ENCODE peak calls at places on chromosome 12, in five cellular contexts. K is OCI-LY7, F is GM23338, T is hepatocyte, Z is SK-N-SH. I is an unnamed sample.

GRCh38 chr12:102730996-102731395 is 186.0 kb downstream of the PAH start:
- DNase-seq in K (no peak), F (peak; percentile 11), T (no peak), Z (no peak), I (no peak)

GRCh38 chr12:124938606-124939427 is 24.4 kb upstream of the UBC start:
- DNase-seq in Z (peak; percentile 61), K (peak; percentile 88), T (peak; percentile 91), F (peak; percentile 75), I (peak; percentile 97)

GRCh38 chr12:52234226-52234810 is 1.3 kb downstream of the KRT7 start:
- DNase-seq in Z (no peak), T (no peak), F (peak; percentile 13), K (no peak), I (no peak)

GRCh38 chr12:2858944-2859352 is 2.1 kb upstream of the TEX52 start:
- DNase-seq in T (no peak), F (no peak), Z (no peak), K (no peak), I (no peak)

GRCh38 chr12:47715393-47715876 is 9.6 kb upstream of the RPAP3 start:
- DNase-seq in F (peak; percentile 94), K (peak; percentile 91), T (peak; percentile 88), Z (peak; percentile 63), I (peak; percentile 88)

GRCh38 chr12:11849752-11850504 is 200.5 kb downstream of the ETV6 start:
- DNase-seq in F (no peak), K (no peak), T (no peak), Z (no peak), I (no peak)

GRCh38 chr12:98185606-98186005 is 329.8 kb upstream of the TMPO start:
- DNase-seq in Z (no peak), K (no peak), T (no peak), F (no peak), I (no peak)

GRCh38 chr12:115261249-115261648 is 577.3 kb upstream of the TBX3 start:
- DNase-seq in F (no peak), Z (no peak), K (no peak), T (no peak), I (peak; percentile 16)

GRCh38 chr12:68803948-68804653 is 3.9 kb upstream of the MDM2 start:
- DNase-seq in K (no peak), T (no peak), F (peak; percentile 27), Z (no peak), I (no peak)

GRCh38 chr12:102427542-102427923 is 52.8 kb downstream of the IGF1 start:
- DNase-seq in Z (no peak), T (no peak), K (no peak), F (no peak), I (peak; percentile 29)

GRCh38 chr12:30877110-30877875 is 49.3 kb upstream of the TSPAN11 start:
- DNase-seq in T (no peak), K (no peak), F (peak; percentile 24), Z (no peak), I (no peak)

GRCh38 chr12:2551097-2551496 is 243.7 kb upstream of the FKBP4 start:
- DNase-seq in F (no peak), Z (no peak), T (no peak), K (no peak), I (no peak)

GRCh38 chr12:103827800-103828440 is 13.1 kb downstream of the NT5DC3 start:
- DNase-seq in Z (no peak), F (no peak), T (no peak), K (no peak), I (no peak)

GRCh38 chr12:117854339-117855012 is 114.3 kb downstream of the KSR2 start:
- DNase-seq in Z (peak; percentile 75), T (peak; percentile 81), F (peak; percentile 89), K (peak; percentile 66), I (peak; percentile 53)

GRCh38 chr12:105562727-105563072 is 232.2 kb downstream of the C12orf75 start:
- DNase-seq in T (peak; percentile 8), K (no peak), F (no peak), Z (no peak), I (no peak)

GRCh38 chr12:105559292-105559691 is 228.8 kb downstream of the C12orf75 start:
- DNase-seq in T (no peak), Z (no peak), K (no peak), F (no peak), I (no peak)

GRCh38 chr12:105567061-105567460 is 236.6 kb downstream of the C12orf75 start:
- DNase-seq in K (no peak), Z (no peak), F (no peak), T (no peak), I (no peak)

GRCh38 chr12:105561981-105562726 is 231.7 kb downstream of the C12orf75 start:
- DNase-seq in K (no peak), T (peak; percentile 31), F (peak; percentile 6), Z (no peak), I (peak; percentile 88)
- H3K4me3 ChIP-seq in K (no peak overlapping the region), T (no peak overlapping the region), F (no peak overlapping the region), Z (no peak overlapping the region), I (peak overlapping the region; percentile 32)

GRCh38 chr12:60872850-60873713 is 1277.3 kb downstream of the SLC16A7 start:
- DNase-seq in K (no peak), F (no peak), Z (no peak), T (no peak), I (no peak)

GRCh38 chr12:60874091-60874490 is 1278.3 kb downstream of the SLC16A7 start:
- DNase-seq in Z (no peak), T (no peak), F (no peak), K (no peak), I (no peak)

DNA sequence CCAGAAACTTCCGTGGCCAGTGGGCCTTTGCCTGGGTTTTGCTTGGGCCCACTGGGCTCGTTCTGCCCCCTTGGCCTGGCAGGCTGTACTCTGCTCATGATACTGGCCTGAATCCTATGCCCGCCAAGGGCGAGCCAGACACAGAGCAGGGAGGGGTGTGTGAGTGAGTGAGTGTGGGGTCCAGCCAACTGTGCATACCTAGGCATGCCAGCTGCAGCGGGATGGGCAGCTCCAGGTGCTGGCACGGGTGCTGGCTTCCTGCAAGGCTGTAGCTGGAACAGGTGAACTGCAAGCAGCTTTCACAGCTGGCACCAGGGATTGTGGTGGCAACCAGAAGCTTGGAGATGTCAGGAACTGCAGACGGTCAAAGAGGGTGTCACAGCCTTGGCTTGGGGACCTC is 1276.4 kb downstream of the SLC16A7 start:
- DNase-seq in K (no peak), T (no peak), F (no peak), Z (no peak), I (no peak)
- H3K9me2 ChIP-seq in K (no peaks in the 10 kb centered on the region), T (no peaks in the 10 kb centered on the region), F (no peaks in the 10 kb centered on the region), Z (no peaks in the 10 kb centered on the region), I (no peaks in the 10 kb centered on the region)

GRCh38 chr12:93007539-93007938 is 78.4 kb upstream of the EEA1 start:
- DNase-seq in Z (no peak), F (no peak), K (no peak), T (no peak), I (no peak)
- H3K4me3 ChIP-seq in Z (no peak overlapping the region), F (no peak overlapping the region), K (no peak overlapping the region), T (no peak overlapping the region), I (no peak overlapping the region)

DNA sequence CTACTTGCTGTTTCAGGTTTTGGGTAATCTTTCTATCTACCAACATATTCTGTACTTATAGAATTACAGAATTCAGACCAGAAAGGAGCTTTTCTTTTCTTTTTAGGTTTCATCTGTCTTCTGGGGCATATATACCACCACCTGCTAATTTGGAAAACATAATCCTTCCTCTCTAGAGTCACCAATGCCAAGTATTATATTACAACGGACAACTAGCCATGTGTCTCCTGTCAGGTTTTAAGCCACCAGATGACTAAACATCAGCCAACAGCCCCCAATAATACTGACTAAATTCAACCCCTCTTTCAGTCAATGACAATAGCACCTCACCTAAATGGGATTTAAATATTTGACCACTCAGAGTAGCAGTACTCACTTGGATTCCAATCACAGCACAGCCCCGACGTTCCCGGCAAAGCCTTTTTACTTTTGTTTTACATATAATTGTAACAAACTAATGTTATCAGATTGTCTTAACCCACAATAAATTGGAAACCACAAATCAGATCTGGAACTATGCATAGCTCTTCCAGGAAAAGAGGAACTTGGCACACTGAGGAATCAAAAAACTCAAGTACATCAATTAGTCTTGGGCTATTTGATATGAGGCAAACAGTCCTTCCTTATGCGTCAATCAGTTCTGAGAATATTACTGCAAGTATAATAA is 13.5 kb downstream of the SLC11A2 start:
- DNase-seq in K (no peak), T (no peak), F (no peak), Z (no peak), I (no peak)
- H3K9me2 ChIP-seq in K (no peaks in the 10 kb centered on the region), T (no peaks in the 10 kb centered on the region), F (no peaks in the 10 kb centered on the region), Z (no peaks in the 10 kb centered on the region), I (no peaks in the 10 kb centered on the region)

I was measured in GM23248.